ENCODE peak calls at places on chromosome 2, in eight cellular contexts. P, T, C, O, N, Y, E and S are unnamed samples.

GRCh38 chr2:204608261-204608660 is 63.0 kb downstream of the PARD3B start:
- DNase-seq in P (no peak), T (no peak), C (no peak), O (no peak), N (no peak), Y (no peak), E (no peak), S (peak; percentile 78)

GRCh38 chr2:208122248-208122647 is 2.1 kb downstream of the CRYGD start:
- DNase-seq in P (no peak), T (no peak), C (no peak), O (no peak), N (no peak), Y (no peak), E (no peak), S (no peak)

GRCh38 chr2:45872211-45872610 is 220.7 kb downstream of the PRKCE start:
- DNase-seq in P (no peak), T (no peak), C (no peak), O (no peak), N (no peak), Y (no peak), E (no peak), S (peak; percentile 55)

GRCh38 chr2:42147641-42148274 is 21.4 kb upstream of the EML4 start:
- DNase-seq in P (no peak), T (no peak), C (no peak), O (peak; percentile 71), N (peak; percentile 44), Y (no peak), E (no peak), S (peak; percentile 56)

GRCh38 chr2:10919776-10920606 is 8.3 kb downstream of the KCNF1 start:
- DNase-seq in P (no peak), T (no peak), C (no peak), O (no peak), N (no peak), Y (no peak), E (no peak), S (no peak)

GRCh38 chr2:239348563-239349447 is 52.0 kb downstream of the HDAC4 start:
- DNase-seq in P (no peak), T (no peak), C (no peak), O (peak; percentile 74), N (no peak), Y (no peak), E (no peak), S (no peak)

GRCh38 chr2:199692489-199692888 is 158.5 kb downstream of the FTCDNL1 start:
- DNase-seq in P (no peak), T (no peak), C (no peak), O (peak; percentile 11), N (peak; percentile 30), Y (no peak), E (no peak), S (no peak)

GRCh38 chr2:101230541-101230993 is 22.1 kb upstream of the CNOT11 start:
- DNase-seq in P (no peak), T (no peak), C (no peak), O (no peak), N (peak; percentile 86), Y (no peak), E (no peak), S (peak; percentile 58)

GRCh38 chr2:42848270-42848669 is 55.9 kb upstream of the HAAO start:
- DNase-seq in P (no peak), T (no peak), C (no peak), O (no peak), N (no peak), Y (no peak), E (no peak), S (no peak)

GRCh38 chr2:217370391-217370790 is 510.5 kb upstream of the TNP1 start:
- DNase-seq in P (peak; percentile 23), T (no peak), C (peak; percentile 4), O (no peak), N (peak; percentile 21), Y (no peak), E (no peak), S (peak; percentile 77)

GRCh38 chr2:125471963-125472362 is 1184.0 kb upstream of the GYPC start:
- DNase-seq in P (peak; percentile 47), T (no peak), C (no peak), O (peak; percentile 27), N (peak; percentile 16), Y (no peak), E (peak; percentile 50), S (peak; percentile 38)

GRCh38 chr2:9473308-9473984 is 905 bp upstream of the IAH1 start:
- DNase-seq in P (peak; percentile 52), T (no peak), C (no peak), O (peak; percentile 51), N (peak; percentile 41), Y (no peak), E (peak; percentile 36), S (no peak)

GRCh38 chr2:232633413-232634318 is at the start of gene EFHD1:
- DNase-seq in P (peak; percentile 73), T (peak; percentile 72), C (no peak), O (peak; percentile 87), N (no peak), Y (no peak), E (no peak), S (peak; percentile 34)

GRCh38 chr2:189676471-189676870 is 2.0 kb downstream of the ANKAR start:
- DNase-seq in P (no peak), T (no peak), C (no peak), O (no peak), N (no peak), Y (no peak), E (no peak), S (peak; percentile 61)

DNA sequence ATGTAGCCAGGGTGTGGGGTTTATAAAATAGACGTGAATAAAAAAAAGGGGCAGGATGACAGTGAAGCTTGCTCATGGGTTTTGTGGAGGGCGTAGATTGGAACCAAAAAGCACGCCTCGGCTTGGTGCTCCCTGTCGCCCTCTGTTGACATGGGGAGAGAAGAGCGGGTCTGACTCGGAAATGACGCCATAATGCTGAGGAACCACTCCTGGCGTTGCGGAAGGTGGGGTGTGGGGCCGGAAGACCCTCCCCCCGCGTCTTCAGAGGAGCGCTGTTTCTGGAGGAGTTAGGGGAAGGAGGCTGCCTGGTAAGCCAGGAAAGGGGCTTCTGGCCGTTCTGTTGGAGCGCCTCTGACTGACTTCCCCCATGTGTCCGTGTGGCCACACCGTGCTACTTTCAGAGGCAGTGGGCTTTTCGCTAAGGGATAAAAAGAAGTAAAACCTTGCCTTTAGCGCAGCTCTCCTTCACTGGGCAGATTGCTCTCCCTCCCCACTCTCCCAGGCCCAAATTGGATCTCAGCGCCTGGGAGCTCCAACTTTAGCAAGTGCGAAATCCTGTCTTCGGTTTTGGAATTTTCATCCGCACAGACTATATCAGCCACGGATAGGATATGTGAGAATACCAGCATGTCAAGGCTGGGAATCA is 42.8 kb downstream of the PLEKHA3 start:
- DNase-seq in P (peak; percentile 84), T (peak; percentile 92), C (peak; percentile 57), O (peak; percentile 85), N (peak; percentile 61), Y (peak; percentile 57), E (peak; percentile 78), S (peak; percentile 79)
- TF ChIP-seq RAD21 in P (peak; percentile 30), T (peak; percentile 63), C (peak; percentile 40), O (peak; percentile 58), N (peak; percentile 44), Y (peak; percentile 43), E (peak; percentile 60), S (peak; percentile 45)

GRCh38 chr2:147525724-147526489 is 318.9 kb upstream of the ACVR2A start:
- DNase-seq in P (no peak), T (no peak), C (no peak), O (no peak), N (no peak), Y (no peak), E (no peak), S (no peak)
- TF ChIP-seq RAD21 in P (no peak), T (no peak), C (no peak), O (no peak), N (no peak), Y (no peak), E (no peak), S (no peak)

GRCh38 chr2:60522462-60522861 is 31.0 kb downstream of the BCL11A start:
- DNase-seq in P (no peak), T (no peak), C (no peak), O (no peak), N (no peak), Y (no peak), E (no peak), S (no peak)

GRCh38 chr2:60520917-60521539 is 32.4 kb downstream of the BCL11A start:
- DNase-seq in P (no peak), T (no peak), C (no peak), O (no peak), N (no peak), Y (no peak), E (no peak), S (no peak)

GRCh38 chr2:60518567-60518966 is 34.9 kb downstream of the BCL11A start:
- DNase-seq in P (no peak), T (no peak), C (no peak), O (no peak), N (no peak), Y (no peak), E (no peak), S (no peak)

GRCh38 chr2:60519259-60519863 is 34.1 kb downstream of the BCL11A start:
- DNase-seq in P (no peak), T (no peak), C (no peak), O (no peak), N (no peak), Y (no peak), E (no peak), S (peak; percentile 67)

DNA sequence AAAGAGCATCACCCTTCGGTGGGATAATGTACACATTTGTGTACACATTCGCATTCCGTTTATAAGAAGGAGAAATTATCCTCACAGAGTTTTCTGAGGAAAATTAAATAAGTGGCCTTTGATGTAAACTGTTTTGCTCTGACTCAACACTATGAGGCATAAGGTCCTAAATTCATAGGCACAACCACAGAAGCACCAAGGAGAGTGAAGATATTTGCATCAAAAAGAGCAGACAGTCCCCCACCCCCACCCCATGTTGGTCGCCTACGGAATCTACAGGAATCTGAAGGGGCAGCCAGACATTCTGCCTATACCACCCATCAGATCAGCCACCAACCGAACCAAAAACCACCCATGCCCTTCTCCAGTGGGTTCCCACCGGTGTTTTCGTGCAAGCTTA is 33.0 kb downstream of the BCL11A start:
- DNase-seq in P (no peak), T (no peak), C (no peak), O (no peak), N (no peak), Y (no peak), E (no peak), S (peak; percentile 61)
- TF ChIP-seq RAD21 in P (no peak), T (no peak), C (no peak), O (no peak), N (no peak), Y (no peak), E (no peak), S (no peak)

GRCh38 chr2:28511871-28512606 is 16.2 kb downstream of the PLB1 start:
- DNase-seq in P (no peak), T (no peak), C (no peak), O (no peak), N (no peak), Y (no peak), E (no peak), S (no peak)

GRCh38 chr2:28512607-28512965 is 16.7 kb downstream of the PLB1 start:
- DNase-seq in P (no peak), T (no peak), C (no peak), O (no peak), N (no peak), Y (no peak), E (no peak), S (no peak)

GRCh38 chr2:28510184-28510583 is 14.3 kb downstream of the PLB1 start:
- DNase-seq in P (no peak), T (no peak), C (no peak), O (no peak), N (no peak), Y (no peak), E (no peak), S (no peak)

GRCh38 chr2:28515176-28515751 is 19.4 kb downstream of the PLB1 start:
- DNase-seq in P (no peak), T (no peak), C (no peak), O (no peak), N (no peak), Y (no peak), E (no peak), S (no peak)

GRCh38 chr2:28513097-28513496 is 17.2 kb downstream of the PLB1 start:
- DNase-seq in P (no peak), T (no peak), C (no peak), O (peak; percentile 59), N (no peak), Y (no peak), E (no peak), S (no peak)
- TF ChIP-seq RAD21 in P (no peak), T (no peak), C (no peak), O (peak; percentile 16), N (no peak), Y (no peak), E (no peak), S (no peak)